ENCODE peak calls at places on chromosomes 1 and 21, in eight cellular contexts. G, E, B, T, X, Z, S and I are unnamed samples.

GRCh38 chr1:22776051-22776611 is 65.5 kb downstream of the EPHB2 start:
- DNase-seq in X (no peak), E (no peak), G (no peak), S (no peak), B (no peak), Z (no peak), T (no peak), I (no peak)

GRCh38 chr21:45278156-45278911 is 9.4 kb downstream of the POFUT2 start:
- DNase-seq in G (peak), S (no peak), B (no peak), X (no peak), Z (no peak), T (no peak), E (peak), I (peak)

GRCh38 chr1:39081266-39082139 is 55.4 kb downstream of the NDUFS5 start:
- DNase-seq in Z (no peak), X (peak), S (no peak), E (peak), G (no peak), B (peak), T (no peak), I (peak)

GRCh38 chr1:56808385-56808784 is 10.8 kb downstream of the FYB2 start:
- DNase-seq in X (no peak), B (peak), S (no peak), E (no peak), G (no peak), Z (no peak), T (no peak), I (no peak)

GRCh38 chr1:245465666-245466065 is 310.9 kb downstream of the KIF26B start:
- DNase-seq in Z (no peak), G (no peak), T (no peak), S (no peak), B (peak), X (no peak), E (no peak), I (no peak)

GRCh38 chr1:85894651-85895050 is 186.4 kb upstream of the ZNHIT6 start:
- DNase-seq in S (no peak), X (no peak), E (no peak), Z (peak), T (no peak), G (no peak), B (no peak), I (no peak)

GRCh38 chr1:166113031-166113430 is 53.8 kb downstream of the FAM78B start:
- DNase-seq in G (no peak), S (no peak), E (no peak), T (no peak), X (no peak), Z (no peak), B (no peak), I (no peak)

GRCh38 chr1:55988963-55989452 is 590.4 kb downstream of the PLPP3 start:
- DNase-seq in X (no peak), Z (no peak), B (no peak), G (no peak), S (no peak), T (no peak), E (no peak), I (no peak)

GRCh38 chr1:212234431-212235298 is 50.5 kb upstream of the PPP2R5A start:
- DNase-seq in B (no peak), T (no peak), E (peak), X (no peak), S (peak), G (peak), Z (peak), I (no peak)

GRCh38 chr1:156869455-156869854 is 8.8 kb downstream of the NTRK1 start:
- DNase-seq in T (no peak), E (no peak), Z (no peak), X (no peak), G (no peak), B (no peak), S (no peak), I (no peak)

GRCh38 chr21:37165606-37166005 is 92.6 kb downstream of the TTC3 start:
- DNase-seq in S (no peak), X (no peak), G (no peak), Z (no peak), T (no peak), B (no peak), E (no peak), I (no peak)

GRCh38 chr1:109299087-109299983 is 7.5 kb downstream of the MYBPHL start:
- DNase-seq in B (no peak), S (peak), X (no peak), G (no peak), E (no peak), T (no peak), Z (no peak), I (no peak)

GRCh38 chr1:108051625-108052382 is 86.8 kb upstream of the VAV3 start:
- DNase-seq in B (peak), G (no peak), E (no peak), X (no peak), T (no peak), Z (no peak), S (no peak), I (no peak)